ENCODE peak calls at places on chromosomes 7 and 10, in four cellular contexts. One of them, this sample, is unnamed.
A peak's percentile ranks its signal among the peaks of the same experiment; 100 is the strongest.

GRCh38 chr10:48450811-48451466 is 144.5 kb downstream of the MAPK8 start:
- DNase-seq in testis: no peak
- DNase-seq in foreskin fibroblast: no peak
- DNase-seq in choroid plexus epithelial cell: no peak
- DNase-seq in this sample: no peak

GRCh38 chr7:44292418-44292817 is 33.0 kb downstream of the CAMK2B start:
- DNase-seq in testis: no peak
- DNase-seq in foreskin fibroblast: no peak
- DNase-seq in choroid plexus epithelial cell: no peak
- DNase-seq in this sample: no peak

GRCh38 chr10:77582710-77583115 is 54.9 kb downstream of the KCNMA1 start:
- DNase-seq in testis: no peak
- DNase-seq in foreskin fibroblast: peak; percentile 85
- DNase-seq in choroid plexus epithelial cell: peak; percentile 68
- DNase-seq in this sample: peak; percentile 78

GRCh38 chr10:78543026-78543748 is 509.5 kb downstream of the RPS24 start:
- DNase-seq in testis: no peak
- DNase-seq in foreskin fibroblast: no peak
- DNase-seq in choroid plexus epithelial cell: no peak
- DNase-seq in this sample: no peak

GRCh38 chr10:23437987-23438546 is 808 bp upstream of the OTUD1 start:
- DNase-seq in testis: no peak
- DNase-seq in foreskin fibroblast: no peak
- DNase-seq in choroid plexus epithelial cell: no peak
- DNase-seq in this sample: no peak

GRCh38 chr7:11193131-11193867 is 219.6 kb downstream of the PHF14 start:
- DNase-seq in testis: no peak
- DNase-seq in foreskin fibroblast: peak; percentile 10
- DNase-seq in choroid plexus epithelial cell: peak; percentile 37
- DNase-seq in this sample: peak; percentile 60

GRCh38 chr10:100562806-100563293 is 27.1 kb downstream of the HIF1AN start:
- DNase-seq in testis: peak; percentile 64
- DNase-seq in foreskin fibroblast: peak; percentile 39
- DNase-seq in choroid plexus epithelial cell: peak; percentile 44
- DNase-seq in this sample: peak; percentile 57

GRCh38 chr7:67019562-67020390 is 23.1 kb downstream of the TYW1 start:
- DNase-seq in testis: no peak
- DNase-seq in foreskin fibroblast: peak; percentile 16
- DNase-seq in choroid plexus epithelial cell: no peak
- DNase-seq in this sample: peak; percentile 40

GRCh38 chr7:66301737-66302136 is 96.6 kb downstream of the TPST1 start:
- DNase-seq in testis: no peak
- DNase-seq in foreskin fibroblast: no peak
- DNase-seq in choroid plexus epithelial cell: no peak
- DNase-seq in this sample: peak; percentile 36

GRCh38 chr7:138483516-138483915 is 23.5 kb downstream of the TRIM24 start:
- DNase-seq in testis: no peak
- DNase-seq in foreskin fibroblast: no peak
- DNase-seq in choroid plexus epithelial cell: no peak
- DNase-seq in this sample: no peak

GRCh38 chr10:29736325-29737208 is 101.8 kb upstream of the SVIL start:
- DNase-seq in testis: peak; percentile 80
- DNase-seq in foreskin fibroblast: peak; percentile 62
- DNase-seq in choroid plexus epithelial cell: peak; percentile 53
- DNase-seq in this sample: no peak

GRCh38 chr10:113524539-113525490 is 28.0 kb upstream of the HABP2 start:
- DNase-seq in testis: no peak
- DNase-seq in foreskin fibroblast: peak; percentile 7
- DNase-seq in choroid plexus epithelial cell: no peak
- DNase-seq in this sample: peak; percentile 19

GRCh38 chr7:29289156-29290021 is 94.8 kb downstream of the CHN2 start:
- DNase-seq in testis: no peak
- DNase-seq in foreskin fibroblast: peak; percentile 34
- DNase-seq in choroid plexus epithelial cell: peak; percentile 50
- DNase-seq in this sample: peak; percentile 35

GRCh38 chr7:149479554-149479953 is 18.1 kb downstream of the ZNF746 start:
- DNase-seq in testis: no peak
- DNase-seq in foreskin fibroblast: no peak
- DNase-seq in choroid plexus epithelial cell: no peak
- DNase-seq in this sample: no peak
- H3K4me3 ChIP-seq in testis: no peak overlapping the region
- H3K4me3 ChIP-seq in foreskin fibroblast: no peak overlapping the region
- H3K4me3 ChIP-seq in choroid plexus epithelial cell: no peak overlapping the region
- H3K4me3 ChIP-seq in this sample: no peak overlapping the region

DNA sequence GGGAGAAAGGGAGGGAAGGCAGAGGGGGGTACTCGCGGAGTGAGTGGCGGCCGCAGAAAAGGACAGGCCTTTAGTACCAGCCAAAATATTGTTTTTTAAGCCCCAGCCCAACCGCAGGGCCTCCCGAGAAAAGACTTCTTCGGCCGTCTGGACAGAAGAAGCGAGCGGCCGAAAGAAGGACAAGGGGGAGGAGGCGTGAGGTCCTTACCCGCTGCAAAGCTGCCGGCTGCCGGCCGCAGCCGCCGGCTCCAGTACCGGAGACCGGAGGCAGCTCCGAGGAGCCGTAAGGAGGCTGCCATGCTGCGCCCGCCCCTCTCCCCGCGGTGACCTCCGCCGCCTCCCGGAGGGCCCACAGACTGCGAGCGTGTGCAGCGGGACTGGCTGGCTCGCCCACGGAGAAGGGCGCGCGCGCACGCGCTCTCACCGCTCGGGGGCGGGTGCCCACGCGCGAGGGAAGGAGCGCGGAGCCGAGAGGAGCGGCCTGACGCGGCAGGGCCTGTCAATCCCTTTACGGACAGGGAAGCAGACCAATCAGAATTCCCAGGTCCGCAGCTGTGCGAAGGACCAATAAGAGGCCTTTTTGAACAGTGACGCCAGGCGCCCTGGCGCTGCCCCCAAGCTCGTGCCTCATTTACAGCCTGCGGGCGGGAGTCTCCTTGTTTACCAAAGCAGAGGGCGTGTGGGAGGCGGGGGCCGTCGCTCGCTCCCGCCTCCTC is at the start of gene HIBADH:
- DNase-seq in testis: peak; percentile 100
- DNase-seq in foreskin fibroblast: peak; percentile 100
- DNase-seq in choroid plexus epithelial cell: peak; percentile 100
- DNase-seq in this sample: peak; percentile 99
- TF ChIP-seq CTCF in testis: no peak
- TF ChIP-seq CTCF in foreskin fibroblast: no peak
- TF ChIP-seq CTCF in choroid plexus epithelial cell: no peak
- TF ChIP-seq CTCF in this sample: no peak

GRCh38 chr10:43398939-43399871 is 9.8 kb downstream of the HNRNPF start:
- DNase-seq in testis: no peak
- DNase-seq in foreskin fibroblast: no peak
- DNase-seq in choroid plexus epithelial cell: peak; percentile 62
- DNase-seq in this sample: peak; percentile 66
- H3K4me3 ChIP-seq in testis: no peak overlapping the region
- H3K4me3 ChIP-seq in foreskin fibroblast: no peak overlapping the region
- H3K4me3 ChIP-seq in choroid plexus epithelial cell: no peak overlapping the region
- H3K4me3 ChIP-seq in this sample: no peak overlapping the region

GRCh38 chr7:18590259-18590658 is 94.7 kb downstream of the HDAC9 start:
- DNase-seq in testis: no peak
- DNase-seq in foreskin fibroblast: no peak
- DNase-seq in choroid plexus epithelial cell: no peak
- DNase-seq in this sample: no peak

GRCh38 chr7:18593602-18594279 is 98.2 kb downstream of the HDAC9 start:
- DNase-seq in testis: no peak
- DNase-seq in foreskin fibroblast: no peak
- DNase-seq in choroid plexus epithelial cell: no peak
- DNase-seq in this sample: no peak

DNA sequence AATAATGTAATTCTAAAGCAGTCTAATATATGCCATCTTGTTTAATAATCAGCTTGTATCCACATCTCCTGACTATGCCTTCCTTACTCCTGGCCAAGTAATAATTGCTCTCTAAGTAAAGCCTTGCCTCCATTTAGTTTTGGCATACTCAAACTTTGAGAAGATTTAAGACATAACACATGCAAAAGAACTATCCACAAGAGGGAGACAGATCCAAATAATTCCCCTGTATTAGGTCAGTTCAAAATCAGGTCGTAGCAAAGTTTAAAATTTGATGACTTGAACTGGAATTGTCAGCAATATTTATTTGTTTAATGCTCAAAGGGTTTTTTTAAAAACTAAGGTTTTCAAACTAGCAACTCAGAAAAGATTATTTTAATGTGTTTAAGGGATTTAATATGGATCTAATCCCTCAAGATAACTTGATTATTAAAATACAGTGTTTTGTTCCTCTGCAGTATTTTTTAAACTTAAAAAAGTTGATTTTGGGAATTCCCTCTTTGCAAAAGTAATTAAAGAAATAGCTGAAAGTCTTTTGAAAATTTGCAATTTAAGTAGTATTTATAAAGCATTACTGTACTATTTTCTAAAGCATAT is 95.3 kb downstream of the HDAC9 start:
- DNase-seq in testis: no peak
- DNase-seq in foreskin fibroblast: peak; percentile 36
- DNase-seq in choroid plexus epithelial cell: peak; percentile 87
- DNase-seq in this sample: peak; percentile 77
- TF ChIP-seq CTCF in testis: peak; percentile 31
- TF ChIP-seq CTCF in foreskin fibroblast: peak; percentile 51
- TF ChIP-seq CTCF in choroid plexus epithelial cell: peak; percentile 72
- TF ChIP-seq CTCF in this sample: peak; percentile 74